ENCODE peak calls at places on chromosomes 6 and 20, in four cellular contexts. C is HepG2, K is H1, H is HCT116. E is an unnamed sample.

GRCh38 chr6:165573671-165574070 is 89.4 kb downstream of the PDE10A start:
- DNase-seq in K (no peak), H (peak; percentile 16), C (no peak), E (no peak)

GRCh38 chr20:10846831-10847230 is 173.0 kb upstream of the JAG1 start:
- DNase-seq in H (no peak), K (no peak), C (no peak), E (no peak)

GRCh38 chr6:43687079-43687436 is 533 bp downstream of the MRPS18A start:
- DNase-seq in K (no peak), C (no peak), H (no peak), E (no peak)

GRCh38 chr6:92888316-92888715 is 531.0 kb downstream of the EPHA7 start:
- DNase-seq in C (no peak), K (no peak), H (no peak), E (no peak)

GRCh38 chr6:77813090-77813489 is 160.3 kb downstream of the MEI4 start:
- DNase-seq in H (no peak), C (no peak), K (no peak), E (no peak)

GRCh38 chr6:132401941-132402275 is 633 bp upstream of the MOXD1 start:
- DNase-seq in K (peak; percentile 55), H (no peak), C (no peak), E (no peak)

GRCh38 chr6:166173292-166173951 is 5.8 kb upstream of the TBXT start:
- DNase-seq in H (peak; percentile 13), C (no peak), K (no peak), E (no peak)

GRCh38 chr6:158807515-158808441 is 11.4 kb downstream of the EZR start:
- DNase-seq in C (no peak), K (no peak), H (no peak), E (no peak)

GRCh38 chr20:59647271-59647670 is 42.9 kb downstream of the PHACTR3 start:
- DNase-seq in C (no peak), H (no peak), K (no peak), E (no peak)

GRCh38 chr20:32908334-32909292 is 49.9 kb downstream of the EFCAB8 start:
- DNase-seq in C (no peak), K (no peak), H (no peak), E (no peak)

GRCh38 chr6:98469146-98469545 is 365.2 kb upstream of the POU3F2 start:
- DNase-seq in C (no peak), H (no peak), K (no peak), E (no peak)

GRCh38 chr20:50056951-50057403 is 56.0 kb downstream of the UBE2V1 start:
- DNase-seq in C (no peak), K (no peak), H (no peak), E (no peak)

GRCh38 chr20:47605673-47606413 is 104.2 kb downstream of the NCOA3 start:
- DNase-seq in K (no peak), C (peak; percentile 49), H (no peak), E (no peak)

GRCh38 chr6:159106627-159107241 is 61.9 kb upstream of the TAGAP start:
- DNase-seq in K (peak; percentile 98), C (peak; percentile 33), H (peak; percentile 70), E (peak; percentile 75)

GRCh38 chr6:1400126-1400850 is 10.9 kb downstream of the FOXF2 start:
- DNase-seq in C (no peak), H (no peak), K (no peak), E (no peak)

GRCh38 chr6:136201735-136202134 is 48.4 kb downstream of the MTFR2 start:
- DNase-seq in H (no peak), K (no peak), C (no peak), E (no peak)

GRCh38 chr6:137493218-137494038 is 766 bp downstream of the OLIG3 start:
- DNase-seq in K (peak; percentile 82), C (no peak), H (no peak), E (no peak)

GRCh38 chr6:12296255-12296573 is 6.1 kb downstream of the EDN1 start:
- DNase-seq in C (peak; percentile 73), K (no peak), H (no peak), E (no peak)

GRCh38 chr20:4158466-4159050 is 143.2 kb upstream of the RNF24 start:
- DNase-seq in K (no peak), C (no peak), H (no peak), E (no peak)

GRCh38 chr6:19972221-19972620 is 135.1 kb downstream of the ID4 start:
- DNase-seq in C (no peak), K (no peak), H (no peak), E (no peak)

GRCh38 chr6:37587776-37588744 is 88.4 kb upstream of the CCDC167 start:
- DNase-seq in H (no peak), C (no peak), K (peak; percentile 64), E (no peak)

GRCh38 chr20:60144428-60144827 is 186.2 kb downstream of the CDH26 start:
- DNase-seq in C (no peak), H (no peak), K (no peak), E (no peak)

GRCh38 chr6:141735126-141735525 is 397.6 kb upstream of the GJE1 start:
- DNase-seq in C (no peak), H (no peak), K (no peak), E (no peak)

GRCh38 chr6:11066505-11067347 is 22.6 kb upstream of the ELOVL2 start:
- DNase-seq in C (peak; percentile 95), H (no peak), K (no peak), E (no peak)

DNA sequence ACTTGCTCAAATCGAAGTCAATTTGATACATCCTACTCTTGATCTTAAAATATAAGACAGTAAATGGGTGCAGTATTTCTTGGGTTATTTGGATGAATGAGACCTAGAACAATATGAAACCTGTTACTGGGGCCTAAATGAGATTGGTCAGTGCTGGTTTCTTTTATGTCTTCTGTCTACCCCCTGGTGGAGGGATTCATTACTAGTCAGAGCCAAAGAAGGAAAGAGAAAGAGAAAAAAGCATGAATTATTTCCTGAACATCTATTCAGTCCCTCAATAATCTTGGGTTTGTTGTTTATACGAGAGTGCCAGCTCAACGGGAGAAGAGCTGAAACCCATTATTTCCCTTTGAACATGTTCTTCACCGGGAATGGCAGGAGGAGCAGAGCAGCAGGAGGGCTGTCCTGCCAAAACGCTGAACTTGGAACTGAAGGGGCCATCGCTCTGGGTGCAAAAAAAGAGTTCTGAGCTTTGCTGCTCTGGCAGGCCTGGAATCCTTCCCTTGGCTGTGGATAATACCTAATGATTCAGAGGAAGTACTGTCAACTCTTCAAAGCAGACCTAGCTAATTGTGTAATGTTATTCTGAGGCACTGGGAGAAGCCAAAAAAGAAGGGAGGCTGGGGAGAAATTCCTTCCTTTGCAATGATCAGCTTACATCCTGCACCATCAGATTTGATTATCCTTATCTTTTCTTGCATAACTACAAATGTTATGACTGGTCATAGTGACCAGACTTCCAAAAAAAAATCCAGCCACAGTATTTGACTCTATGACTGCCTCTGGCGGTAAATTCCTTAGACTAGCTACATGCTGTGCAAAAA is 72.0 kb downstream of the BLOC1S5 start:
- DNase-seq in K (no peak), H (peak; percentile 24), C (peak; percentile 69), E (peak; percentile 34)
- TF ChIP-seq JUND in K (no peak), H (no peak), C (no peak), E (no peak)

GRCh38 chr6:17583811-17584210 is 16.3 kb upstream of the FAM8A1 start:
- DNase-seq in C (no peak), H (no peak), K (no peak), E (no peak)
- TF ChIP-seq JUND in C (no peak), H (no peak), K (no peak), E (no peak)

GRCh38 chr6:147821266-147821665 is 312.8 kb downstream of the SAMD5 start:
- DNase-seq in C (no peak), H (no peak), K (no peak), E (no peak)
- TF ChIP-seq JUND in C (no peak), H (no peak), K (no peak), E (no peak)

DNA sequence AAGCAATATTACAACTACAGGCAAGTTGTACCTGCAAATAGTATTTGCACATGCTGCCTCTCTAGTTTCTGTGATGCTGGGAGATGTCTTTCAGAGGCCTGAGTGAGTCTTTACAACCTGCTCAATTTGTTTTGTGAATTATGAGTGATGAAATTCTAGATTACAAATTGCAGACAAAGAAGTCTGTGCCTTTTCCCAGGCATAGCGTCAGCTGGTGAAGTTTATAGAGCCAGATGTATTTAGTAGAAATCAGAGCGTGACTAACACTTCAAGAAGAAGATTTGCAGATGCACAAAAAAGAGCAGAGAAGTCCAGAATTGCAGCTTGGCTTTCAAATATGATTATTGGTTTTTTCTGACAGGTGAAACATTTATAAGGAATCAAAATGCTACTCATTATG is 289.9 kb downstream of the PLCB1 start:
- DNase-seq in K (no peak), H (no peak), C (no peak), E (no peak)
- TF ChIP-seq JUND in K (no peak), H (no peak), C (no peak), E (no peak)

GRCh38 chr20:18144541-18145099 is 7.0 kb downstream of the KAT14 start:
- DNase-seq in H (peak; percentile 18), C (peak; percentile 95), K (no peak), E (peak; percentile 23)
- TF ChIP-seq JUND in H (no peak), C (peak; percentile 81), K (no peak), E (no peak)

GRCh38 chr6:31585531-31585930 is 546 bp upstream of the LST1 start:
- DNase-seq in H (peak; percentile 26), C (peak; percentile 50), K (no peak), E (peak; percentile 37)
- TF ChIP-seq JUND in H (no peak), C (no peak), K (no peak), E (no peak)

GRCh38 chr6:145670306-145670705 is 65.0 kb downstream of the EPM2A start:
- DNase-seq in C (no peak), K (no peak), H (no peak), E (no peak)

GRCh38 chr6:145673504-145673903 is 61.8 kb downstream of the EPM2A start:
- DNase-seq in K (no peak), C (peak; percentile 21), H (no peak), E (no peak)

GRCh38 chr6:145668844-145669243 is 66.5 kb downstream of the EPM2A start:
- DNase-seq in H (no peak), C (no peak), K (no peak), E (no peak)

DNA sequence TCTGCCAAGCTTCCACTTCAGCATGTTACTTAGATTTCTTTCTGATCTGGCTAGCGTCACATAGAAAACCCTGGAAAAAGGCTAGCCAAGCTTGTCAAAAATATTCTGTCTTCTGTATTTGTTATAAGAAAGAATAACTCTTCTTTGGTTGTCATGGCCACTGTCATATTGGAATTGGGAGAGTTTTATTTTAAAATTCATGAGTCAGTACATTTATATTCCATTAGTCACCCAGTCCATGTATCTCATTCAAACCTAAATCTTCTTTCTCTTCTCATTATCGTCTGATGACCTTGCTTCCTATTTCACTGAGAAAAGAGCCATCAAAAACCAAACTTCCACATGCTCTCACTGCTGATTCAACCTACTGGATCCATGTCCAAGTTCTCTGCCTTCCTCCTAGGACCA is 65.7 kb downstream of the EPM2A start:
- DNase-seq in K (no peak), C (no peak), H (no peak), E (no peak)
- TF ChIP-seq JUND in K (no peak), C (no peak), H (no peak), E (no peak)

DNA sequence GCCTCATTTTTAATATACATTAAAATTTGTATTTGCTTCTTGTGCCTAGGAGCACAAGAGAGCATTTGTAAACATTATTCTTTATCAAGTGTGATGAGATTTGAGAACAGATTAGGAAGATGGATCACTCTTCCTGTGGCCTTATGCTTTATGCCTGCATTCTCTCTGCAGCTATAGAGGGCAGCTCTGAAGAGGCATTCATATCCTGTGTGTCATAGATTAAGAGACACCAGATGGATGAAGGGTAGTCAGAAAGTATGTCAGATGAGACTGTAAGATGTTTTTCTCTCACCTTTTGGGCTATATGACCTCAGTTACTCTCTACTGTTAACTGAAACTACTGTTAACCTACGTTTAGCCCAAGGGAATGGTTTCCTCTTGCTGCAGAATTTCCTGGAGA is 61.4 kb downstream of the DNAH8 start:
- DNase-seq in K (no peak), H (no peak), C (no peak), E (no peak)
- TF ChIP-seq JUND in K (no peak), H (no peak), C (no peak), E (no peak)

E was measured in T47D.